ENCODE peak calls at places on chromosomes 11 and 22, in eight cellular contexts. Z is ovary, G is neural crest cell, X is ascending aorta, L is A549, J is bronchial epithelial cell, O is endothelial cell, W is cardiac muscle cell. P is an unnamed sample.

GRCh38 chr11:26958005-26958404 is 35.9 kb upstream of the FIBIN start:
- DNase-seq in O (no peak), Z (no peak), L (no peak), W (no peak), G (no peak), J (no peak), X (no peak), P (no peak)

GRCh38 chr11:106959386-106959785 is 58.9 kb downstream of the GUCY1A2 start:
- DNase-seq in W (no peak), L (no peak), J (no peak), O (no peak), X (no peak), G (no peak), Z (no peak), P (no peak)

GRCh38 chr11:30560345-30561106 is 25.6 kb downstream of the MPPED2 start:
- DNase-seq in J (no peak), X (no peak), G (no peak), W (no peak), L (no peak), O (no peak), Z (no peak), P (no peak)

GRCh38 chr11:68128682-68129327 is 7.6 kb upstream of the CHKA start:
- DNase-seq in Z (peak), J (no peak), O (no peak), L (no peak), W (peak), G (no peak), X (peak), P (no peak)

GRCh38 chr11:117835576-117835975 is 11.0 kb upstream of the FXYD2 start:
- DNase-seq in L (no peak), O (no peak), G (no peak), Z (no peak), W (no peak), J (no peak), X (no peak), P (no peak)

GRCh38 chr11:66815646-66816045 is 27.6 kb upstream of the RCE1 start:
- DNase-seq in O (no peak), J (peak), L (no peak), G (no peak), X (no peak), W (no peak), Z (no peak), P (no peak)

GRCh38 chr22:36334838-36335603 is 52.7 kb downstream of the MYH9 start:
- DNase-seq in O (no peak), Z (no peak), L (no peak), G (peak), J (peak), W (peak), X (no peak), P (no peak)

GRCh38 chr11:103729653-103730052 is 306.8 kb upstream of the DDI1 start:
- DNase-seq in L (no peak), O (no peak), W (peak), G (no peak), J (no peak), X (no peak), Z (no peak), P (no peak)

GRCh38 chr11:1785749-1786261 is 22.1 kb upstream of the CTSD start:
- DNase-seq in G (no peak), W (no peak), L (no peak), Z (no peak), J (no peak), O (no peak), X (no peak), P (no peak)

GRCh38 chr22:29204617-29205183 is 996 bp upstream of the EMID1 start:
- DNase-seq in W (no peak), Z (no peak), L (no peak), X (no peak), J (no peak), O (no peak), G (no peak), P (no peak)

GRCh38 chr11:133693110-133693509 is 152.2 kb downstream of the SPATA19 start:
- DNase-seq in W (no peak), Z (no peak), L (no peak), O (no peak), G (no peak), J (no peak), X (no peak), P (no peak)

GRCh38 chr11:29310706-29311342 is 706.0 kb downstream of the KCNA4 start:
- DNase-seq in J (peak), Z (no peak), L (no peak), O (no peak), W (no peak), X (no peak), G (no peak), P (no peak)

GRCh38 chr11:119350302-119350701 is 3.8 kb upstream of the MFRP start:
- DNase-seq in O (no peak), J (no peak), X (no peak), L (no peak), Z (no peak), W (no peak), G (no peak), P (no peak)

GRCh38 chr11:68430801-68431200 is 29.8 kb upstream of the PPP6R3 start:
- DNase-seq in W (no peak), G (no peak), J (no peak), X (no peak), O (no peak), L (no peak), Z (no peak), P (no peak)

GRCh38 chr11:4882543-4882942 is 843 bp downstream of the OR51T1 start:
- DNase-seq in Z (no peak), J (no peak), L (no peak), X (no peak), G (no peak), W (no peak), O (no peak), P (no peak)

GRCh38 chr11:40129276-40129675 is 1330.2 kb downstream of the LRRC4C start:
- DNase-seq in J (no peak), O (no peak), Z (no peak), X (no peak), L (peak), G (no peak), W (peak), P (peak)

GRCh38 chr22:19098157-19098556 is 24.1 kb downstream of the DGCR2 start:
- DNase-seq in X (no peak), Z (no peak), L (no peak), J (no peak), O (no peak), W (no peak), G (no peak), P (no peak)

GRCh38 chr11:28536504-28537267 is 428.5 kb downstream of the METTL15 start:
- DNase-seq in X (no peak), G (no peak), J (peak), O (no peak), W (no peak), Z (no peak), L (no peak), P (no peak)

GRCh38 chr11:61834278-61835004 is 6.3 kb downstream of the FADS2 start:
- DNase-seq in W (peak), L (no peak), X (peak), G (peak), J (no peak), O (peak), Z (peak), P (no peak)

GRCh38 chr11:134025086-134025437 is 43.8 kb upstream of the JAM3 start:
- DNase-seq in X (no peak), Z (no peak), L (no peak), G (no peak), W (no peak), J (no peak), O (no peak), P (no peak)

GRCh38 chr11:46719048-46719542 is at the start of gene F2:
- DNase-seq in Z (no peak), J (no peak), W (no peak), L (peak), X (no peak), O (no peak), G (no peak), P (no peak)

GRCh38 chr11:72234920-72235319 is 9.1 kb downstream of the PHOX2A start:
- DNase-seq in J (no peak), G (no peak), W (no peak), O (no peak), Z (no peak), L (no peak), X (no peak), P (no peak)

GRCh38 chr11:119970566-119970965 is 167.3 kb downstream of the TRIM29 start:
- DNase-seq in W (no peak), X (peak), O (no peak), Z (no peak), G (no peak), J (no peak), L (no peak), P (peak)

GRCh38 chr11:16945671-16946469 is 68.3 kb downstream of the PLEKHA7 start:
- DNase-seq in O (peak), L (peak), W (peak), Z (peak), X (no peak), G (peak), J (peak), P (peak)

GRCh38 chr11:16505481-16505880 is 149.1 kb upstream of the SOX6 start:
- DNase-seq in L (no peak), O (no peak), X (no peak), W (no peak), J (no peak), Z (no peak), G (no peak), P (no peak)

GRCh38 chr11:65236194-65237059 is 25.3 kb upstream of the POLA2 start:
- DNase-seq in O (no peak), X (no peak), J (no peak), Z (no peak), G (no peak), L (no peak), W (no peak), P (no peak)

GRCh38 chr11:134333951-134334350 is 2.2 kb downstream of the GLB1L2 start:
- DNase-seq in Z (no peak), G (no peak), X (no peak), O (no peak), J (no peak), W (no peak), L (no peak), P (no peak)

GRCh38 chr11:62157603-62158002 is 32.4 kb upstream of the SCGB1D1 start:
- DNase-seq in X (no peak), J (no peak), L (no peak), O (no peak), Z (no peak), G (no peak), W (no peak), P (no peak)

GRCh38 chr11:13183094-13183825 is 94.3 kb upstream of the BMAL1 start:
- DNase-seq in Z (no peak), L (peak), X (no peak), W (peak), J (peak), G (no peak), O (no peak), P (no peak)
- TF ChIP-seq CTCF in Z (no peak), L (peak), X (peak), W (peak), J (peak), G (peak), O (peak), P (peak)

GRCh38 chr11:59810189-59810910 is at the start of gene MRPL16:
- DNase-seq in J (peak), O (peak), X (peak), G (peak), L (peak), Z (peak), W (peak), P (peak)
- TF ChIP-seq CTCF in J (peak), O (no peak), X (no peak), G (peak), L (no peak), Z (no peak), W (no peak), P (no peak)

GRCh38 chr11:19237813-19238212 is 2.9 kb downstream of the E2F8 start:
- DNase-seq in J (no peak), Z (no peak), X (no peak), O (no peak), L (no peak), W (no peak), G (no peak), P (no peak)
- TF ChIP-seq CTCF in J (no peak), Z (no peak), X (no peak), O (no peak), L (no peak), W (no peak), G (no peak), P (no peak)

GRCh38 chr11:43576834-43577521 is 103.6 kb upstream of the HSD17B12 start:
- DNase-seq in G (peak), X (no peak), O (peak), J (peak), W (peak), L (peak), Z (peak), P (peak)
- TF ChIP-seq CTCF in G (peak), X (no peak), O (peak), J (peak), W (peak), L (no peak), Z (no peak), P (peak)

P was measured in nephron progenitor cell.